ENCODE peak calls at places on chromosomes 7 and 10, in nine cellular contexts. F, G, V, C, B, M, J, X and S are unnamed samples.

GRCh38 chr7:66187894-66188293 is 17.2 kb upstream of the TPST1 start:
- DNase-seq in V (no peak), G (no peak), J (no peak), C (no peak), B (no peak), X (no peak), M (no peak), F (no peak), S (no peak)

GRCh38 chr10:124264271-124264670 is 154.5 kb downstream of the OAT start:
- DNase-seq in G (no peak), F (no peak), V (no peak), J (no peak), X (no peak), B (no peak), M (no peak), C (no peak), S (no peak)

GRCh38 chr7:102244601-102245000 is 42.1 kb upstream of the SH2B2 start:
- DNase-seq in X (no peak), F (no peak), V (no peak), M (no peak), B (no peak), J (no peak), C (no peak), G (no peak), S (no peak)

GRCh38 chr10:44968101-44968886 is 8.7 kb downstream of the RASSF4 start:
- DNase-seq in M (no peak), G (no peak), B (no peak), F (no peak), X (no peak), C (no peak), V (no peak), J (peak; percentile 51), S (peak; percentile 98)

GRCh38 chr7:93601363-93601762 is 26.8 kb upstream of the CALCR start:
- DNase-seq in X (no peak), F (no peak), J (no peak), G (peak; percentile 16), M (peak; percentile 12), V (peak; percentile 6), C (no peak), B (peak; percentile 20), S (no peak)

GRCh38 chr7:2823124-2823523 is 21.0 kb downstream of the GNA12 start:
- DNase-seq in J (no peak), M (no peak), C (no peak), V (no peak), X (no peak), G (no peak), F (no peak), B (no peak), S (no peak)

GRCh38 chr7:120805636-120806388 is 52.1 kb downstream of the TSPAN12 start:
- DNase-seq in B (peak; percentile 84), F (peak; percentile 55), J (peak; percentile 67), V (peak; percentile 28), G (peak; percentile 45), X (no peak), M (peak; percentile 63), C (peak; percentile 73), S (no peak)

GRCh38 chr7:1981201-1981877 is 251.4 kb downstream of the MAD1L1 start:
- DNase-seq in G (no peak), C (no peak), M (no peak), X (no peak), V (no peak), B (no peak), F (no peak), J (no peak), S (no peak)

GRCh38 chr7:9869566-9869965 is 1104.1 kb upstream of the PHF14 start:
- DNase-seq in V (no peak), B (no peak), G (no peak), F (no peak), X (no peak), C (no peak), J (no peak), M (no peak), S (no peak)

GRCh38 chr7:122255454-122255853 is 49.1 kb downstream of the FEZF1 start:
- DNase-seq in C (no peak), X (no peak), F (no peak), B (no peak), M (no peak), G (peak; percentile 19), V (no peak), J (no peak), S (no peak)

GRCh38 chr7:148330124-148330818 is 260.3 kb upstream of the C7orf33 start:
- DNase-seq in G (no peak), B (no peak), X (no peak), M (no peak), J (no peak), V (no peak), F (no peak), C (no peak), S (no peak)

GRCh38 chr7:157851501-157852067 is 514.8 kb downstream of the DNAJB6 start:
- DNase-seq in F (peak; percentile 66), X (no peak), V (no peak), G (peak; percentile 90), J (no peak), M (peak; percentile 25), B (no peak), C (no peak), S (peak; percentile 94)

GRCh38 chr10:72133517-72133916 is 45.2 kb upstream of the SPOCK2 start:
- DNase-seq in B (no peak), C (peak; percentile 85), G (no peak), X (no peak), V (peak; percentile 32), F (no peak), M (no peak), J (no peak), S (no peak)

GRCh38 chr10:132660385-132660784 is 122.8 kb downstream of the INPP5A start:
- DNase-seq in C (no peak), X (no peak), J (no peak), M (no peak), V (no peak), G (no peak), B (no peak), F (no peak), S (no peak)

GRCh38 chr7:2164156-2164555 is 68.6 kb downstream of the MAD1L1 start:
- DNase-seq in J (no peak), C (no peak), F (no peak), V (no peak), B (peak; percentile 67), X (no peak), G (no peak), M (no peak), S (no peak)

GRCh38 chr10:5895804-5896203 is 5.8 kb downstream of the FBH1 start:
- DNase-seq in G (no peak), X (no peak), F (no peak), C (no peak), J (no peak), M (no peak), B (no peak), V (no peak), S (no peak)

GRCh38 chr10:131972474-131973071 is 9.2 kb downstream of the BNIP3 start:
- DNase-seq in B (no peak), V (no peak), G (no peak), M (no peak), C (peak; percentile 62), F (no peak), J (no peak), X (no peak), S (no peak)

GRCh38 chr10:77501152-77501845 is 136.3 kb downstream of the KCNMA1 start:
- DNase-seq in X (peak; percentile 51), B (no peak), C (peak; percentile 98), F (no peak), G (no peak), V (peak; percentile 78), J (peak; percentile 46), M (no peak), S (no peak)

GRCh38 chr10:103856497-103857175 is 1.3 kb upstream of the SH3PXD2A start:
- DNase-seq in X (no peak), V (no peak), M (no peak), C (no peak), F (no peak), J (no peak), B (no peak), G (no peak), S (no peak)

GRCh38 chr10:35089641-35090161 is 440 bp downstream of the CUL2 start:
- DNase-seq in G (no peak), M (peak; percentile 21), B (no peak), C (peak; percentile 24), X (no peak), V (peak; percentile 23), F (no peak), J (no peak), S (no peak)

GRCh38 chr7:157463245-157463644 is 126.4 kb downstream of the DNAJB6 start:
- DNase-seq in X (no peak), J (no peak), V (no peak), M (no peak), F (no peak), C (no peak), G (no peak), B (no peak), S (no peak)

GRCh38 chr10:20276127-20276979 is 460.1 kb downstream of the PLXDC2 start:
- DNase-seq in G (peak; percentile 47), F (no peak), X (no peak), B (no peak), C (peak; percentile 32), V (peak; percentile 96), M (no peak), J (no peak), S (no peak)

GRCh38 chr7:55326079-55326847 is 38.9 kb upstream of the LANCL2 start:
- DNase-seq in J (no peak), G (no peak), F (no peak), M (no peak), X (no peak), B (peak; percentile 38), C (no peak), V (no peak), S (no peak)

GRCh38 chr10:130336612-130337304 is 200.6 kb downstream of the GLRX3 start:
- DNase-seq in X (no peak), J (no peak), G (no peak), F (no peak), V (no peak), C (no peak), B (no peak), M (peak; percentile 33), S (no peak)

GRCh38 chr7:86926732-86927131 is 132.7 kb downstream of the ELAPOR2 start:
- DNase-seq in X (no peak), M (peak; percentile 51), B (peak; percentile 53), C (peak; percentile 48), G (peak; percentile 53), V (peak; percentile 24), F (peak; percentile 17), J (peak; percentile 22), S (no peak)

GRCh38 chr7:41573017-41573416 is 129.9 kb downstream of the INHBA start:
- DNase-seq in X (no peak), C (peak; percentile 36), J (no peak), G (no peak), V (peak; percentile 76), F (no peak), B (no peak), M (no peak), S (no peak)

GRCh38 chr10:72762042-72762441 is 70.1 kb downstream of the MCU start:
- DNase-seq in V (no peak), J (no peak), G (no peak), M (no peak), B (no peak), C (no peak), X (no peak), F (no peak), S (no peak)

GRCh38 chr7:94908204-94909022 is 1.0 kb downstream of the PPP1R9A start:
- DNase-seq in F (no peak), J (peak; percentile 36), V (no peak), M (peak; percentile 42), C (peak; percentile 67), G (peak; percentile 21), X (no peak), B (peak; percentile 41), S (no peak)

GRCh38 chr10:73039635-73040034 is 57.0 kb downstream of the P4HA1 start:
- DNase-seq in X (no peak), G (no peak), B (no peak), J (no peak), V (no peak), F (no peak), C (no peak), M (no peak), S (no peak)

GRCh38 chr7:54663603-54664234 is 95.3 kb downstream of the SEC61G start:
- DNase-seq in M (no peak), C (peak; percentile 1), B (no peak), F (no peak), X (no peak), V (no peak), G (no peak), J (no peak), S (no peak)

GRCh38 chr10:25875555-25876165 is 58.4 kb upstream of the MYO3A start:
- DNase-seq in G (peak; percentile 85), B (peak; percentile 17), J (no peak), F (peak; percentile 71), C (peak; percentile 71), X (peak; percentile 8), M (peak; percentile 66), V (peak; percentile 40), S (peak; percentile 2)